ENCODE peak calls at places on chromosome 18, in nine cellular contexts. One of them, this sample, is unnamed.

GRCh38 chr18:50013363-50014138 is 181.4 kb downstream of the MYO5B start:
- DNase-seq in adrenal gland: no peak
- DNase-seq in heart left ventricle: no peak
- DNase-seq in uterus: no peak
- DNase-seq in A549: no peak
- DNase-seq in spleen: no peak
- DNase-seq in breast epithelium: no peak
- DNase-seq in body of pancreas: no peak
- DNase-seq in IMR-90: peak
- DNase-seq in this sample: no peak

GRCh38 chr18:394997-395383 is 105.5 kb downstream of the COLEC12 start:
- DNase-seq in adrenal gland: no peak
- DNase-seq in spleen: no peak
- DNase-seq in uterus: peak
- DNase-seq in heart left ventricle: no peak
- DNase-seq in IMR-90: peak
- DNase-seq in breast epithelium: no peak
- DNase-seq in A549: no peak
- DNase-seq in body of pancreas: peak
- DNase-seq in this sample: no peak

GRCh38 chr18:7633171-7633570 is 66.1 kb downstream of the PTPRM start:
- DNase-seq in A549: no peak
- DNase-seq in body of pancreas: no peak
- DNase-seq in uterus: no peak
- DNase-seq in spleen: no peak
- DNase-seq in IMR-90: no peak
- DNase-seq in adrenal gland: no peak
- DNase-seq in breast epithelium: no peak
- DNase-seq in heart left ventricle: no peak
- DNase-seq in this sample: no peak

GRCh38 chr18:69968073-69968472 is 20.4 kb upstream of the CD226 start:
- DNase-seq in adrenal gland: no peak
- DNase-seq in spleen: no peak
- DNase-seq in heart left ventricle: no peak
- DNase-seq in IMR-90: no peak
- DNase-seq in A549: no peak
- DNase-seq in body of pancreas: no peak
- DNase-seq in uterus: no peak
- DNase-seq in breast epithelium: no peak
- DNase-seq in this sample: no peak

GRCh38 chr18:2448565-2449151 is 122.6 kb downstream of the METTL4 start:
- DNase-seq in A549: no peak
- DNase-seq in adrenal gland: no peak
- DNase-seq in body of pancreas: no peak
- DNase-seq in IMR-90: no peak
- DNase-seq in breast epithelium: no peak
- DNase-seq in uterus: no peak
- DNase-seq in heart left ventricle: no peak
- DNase-seq in spleen: no peak
- DNase-seq in this sample: no peak

GRCh38 chr18:49744395-49744987 is 68.8 kb downstream of the ACAA2 start:
- DNase-seq in IMR-90: no peak
- DNase-seq in uterus: no peak
- DNase-seq in body of pancreas: no peak
- DNase-seq in adrenal gland: no peak
- DNase-seq in A549: no peak
- DNase-seq in heart left ventricle: no peak
- DNase-seq in breast epithelium: no peak
- DNase-seq in spleen: no peak
- DNase-seq in this sample: no peak

GRCh38 chr18:48676756-48677368 is 138.0 kb downstream of the CTIF start:
- DNase-seq in breast epithelium: no peak
- DNase-seq in uterus: peak
- DNase-seq in A549: peak
- DNase-seq in spleen: peak
- DNase-seq in adrenal gland: peak
- DNase-seq in body of pancreas: peak
- DNase-seq in IMR-90: peak
- DNase-seq in heart left ventricle: peak
- DNase-seq in this sample: peak

GRCh38 chr18:42183746-42184145 is 228.7 kb downstream of the PIK3C3 start:
- DNase-seq in adrenal gland: peak
- DNase-seq in IMR-90: peak
- DNase-seq in A549: peak
- DNase-seq in breast epithelium: no peak
- DNase-seq in spleen: no peak
- DNase-seq in body of pancreas: no peak
- DNase-seq in heart left ventricle: no peak
- DNase-seq in uterus: no peak
- DNase-seq in this sample: no peak

GRCh38 chr18:44149706-44150105 is 531.0 kb upstream of the SETBP1 start:
- DNase-seq in uterus: no peak
- DNase-seq in spleen: no peak
- DNase-seq in IMR-90: peak
- DNase-seq in A549: no peak
- DNase-seq in heart left ventricle: no peak
- DNase-seq in breast epithelium: no peak
- DNase-seq in body of pancreas: no peak
- DNase-seq in adrenal gland: no peak
- DNase-seq in this sample: no peak

GRCh38 chr18:1408331-1408835 is 503.7 kb downstream of the ADCYAP1 start:
- DNase-seq in adrenal gland: no peak
- DNase-seq in body of pancreas: no peak
- DNase-seq in breast epithelium: no peak
- DNase-seq in spleen: no peak
- DNase-seq in uterus: no peak
- DNase-seq in IMR-90: no peak
- DNase-seq in heart left ventricle: no peak
- DNase-seq in A549: no peak
- DNase-seq in this sample: no peak

GRCh38 chr18:68791801-68792200 is 6.1 kb upstream of the CCDC102B start:
- DNase-seq in adrenal gland: no peak
- DNase-seq in spleen: no peak
- DNase-seq in A549: no peak
- DNase-seq in breast epithelium: no peak
- DNase-seq in body of pancreas: no peak
- DNase-seq in IMR-90: peak
- DNase-seq in heart left ventricle: no peak
- DNase-seq in uterus: no peak
- DNase-seq in this sample: no peak

GRCh38 chr18:9102391-9103216 is at the start of gene NDUFV2:
- DNase-seq in heart left ventricle: peak
- DNase-seq in spleen: peak
- DNase-seq in A549: peak
- DNase-seq in breast epithelium: peak
- DNase-seq in uterus: peak
- DNase-seq in IMR-90: peak
- DNase-seq in body of pancreas: peak
- DNase-seq in adrenal gland: peak
- DNase-seq in this sample: peak
- TF ChIP-seq POLR2A in heart left ventricle: peak
- TF ChIP-seq POLR2A in spleen: no peak
- TF ChIP-seq POLR2A in A549: peak
- TF ChIP-seq POLR2A in breast epithelium: peak
- TF ChIP-seq POLR2A in uterus: peak
- TF ChIP-seq POLR2A in IMR-90: peak
- TF ChIP-seq POLR2A in body of pancreas: peak
- TF ChIP-seq POLR2A in adrenal gland: peak
- TF ChIP-seq POLR2A in this sample: peak

GRCh38 chr18:62389761-62390481 is 64.8 kb downstream of the TNFRSF11A start:
- DNase-seq in body of pancreas: no peak
- DNase-seq in spleen: no peak
- DNase-seq in A549: no peak
- DNase-seq in breast epithelium: no peak
- DNase-seq in uterus: no peak
- DNase-seq in IMR-90: no peak
- DNase-seq in heart left ventricle: no peak
- DNase-seq in adrenal gland: no peak
- DNase-seq in this sample: no peak
- H3K27ac ChIP-seq in body of pancreas: no peak
- H3K27ac ChIP-seq in spleen: no peak
- H3K27ac ChIP-seq in A549: peak
- H3K27ac ChIP-seq in breast epithelium: no peak
- H3K27ac ChIP-seq in uterus: no peak
- H3K27ac ChIP-seq in IMR-90: no peak
- H3K27ac ChIP-seq in heart left ventricle: no peak
- H3K27ac ChIP-seq in adrenal gland: no peak
- H3K27ac ChIP-seq in this sample: no peak

DNA sequence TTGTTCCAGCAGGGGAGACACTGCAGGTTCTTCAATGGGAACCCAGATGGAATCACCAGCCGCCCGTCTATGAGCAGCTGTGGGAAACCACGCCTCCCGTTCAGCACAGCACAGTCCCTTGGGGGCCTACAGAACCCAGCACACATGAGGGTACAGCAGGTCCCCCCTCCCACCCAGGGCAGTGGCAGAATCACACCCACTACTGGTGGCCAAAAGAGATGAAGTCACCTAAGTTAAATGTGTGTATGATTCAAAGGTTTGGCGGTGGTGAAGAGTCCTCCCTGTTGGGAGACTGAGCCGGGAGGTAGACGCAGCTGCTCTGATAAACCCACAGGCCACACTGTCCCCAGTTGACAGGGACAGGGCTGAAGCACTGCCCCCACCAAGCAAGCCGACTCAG is 44.3 kb downstream of the L3MBTL4 start:
- DNase-seq in spleen: no peak
- DNase-seq in uterus: no peak
- DNase-seq in A549: no peak
- DNase-seq in heart left ventricle: no peak
- DNase-seq in IMR-90: no peak
- DNase-seq in breast epithelium: no peak
- DNase-seq in adrenal gland: no peak
- DNase-seq in body of pancreas: no peak
- DNase-seq in this sample: no peak
- H3K4me3 ChIP-seq in spleen: no peak
- H3K4me3 ChIP-seq in uterus: no peak
- H3K4me3 ChIP-seq in A549: no peak
- H3K4me3 ChIP-seq in heart left ventricle: no peak
- H3K4me3 ChIP-seq in IMR-90: no peak
- H3K4me3 ChIP-seq in breast epithelium: no peak
- H3K4me3 ChIP-seq in adrenal gland: no peak
- H3K4me3 ChIP-seq in body of pancreas: no peak
- H3K4me3 ChIP-seq in this sample: no peak

DNA sequence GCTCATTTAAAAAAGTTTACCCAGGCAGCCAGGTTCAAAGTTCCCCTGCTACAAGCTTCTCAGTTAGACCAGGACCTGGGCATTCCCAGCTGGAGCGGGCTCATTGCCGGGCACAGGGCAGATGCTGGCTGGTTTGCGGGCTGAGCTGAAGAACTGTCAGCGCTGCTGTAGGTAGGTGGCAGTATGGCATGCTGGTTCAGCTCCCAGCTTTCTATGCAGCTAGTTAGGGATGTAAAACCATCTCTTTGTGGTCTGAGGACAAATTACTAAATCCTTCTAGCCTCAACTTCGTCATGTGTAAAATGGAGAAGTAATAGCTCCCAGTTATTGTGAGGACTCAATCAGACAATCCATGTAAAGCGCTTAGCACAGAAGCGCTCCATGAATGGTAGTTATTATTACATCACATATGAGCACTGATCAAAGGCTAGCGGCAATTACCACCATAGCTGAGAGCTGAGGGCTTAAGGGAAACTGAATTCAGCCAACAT is 2.4 kb upstream of the LDLRAD4 start:
- DNase-seq in A549: peak
- DNase-seq in spleen: no peak
- DNase-seq in body of pancreas: peak
- DNase-seq in breast epithelium: peak
- DNase-seq in IMR-90: peak
- DNase-seq in uterus: peak
- DNase-seq in heart left ventricle: peak
- DNase-seq in adrenal gland: peak
- DNase-seq in this sample: peak
- TF ChIP-seq POLR2A in A549: no peak
- TF ChIP-seq POLR2A in spleen: no peak
- TF ChIP-seq POLR2A in body of pancreas: peak
- TF ChIP-seq POLR2A in breast epithelium: no peak
- TF ChIP-seq POLR2A in IMR-90: no peak
- TF ChIP-seq POLR2A in uterus: no peak
- TF ChIP-seq POLR2A in heart left ventricle: no peak
- TF ChIP-seq POLR2A in adrenal gland: no peak
- TF ChIP-seq POLR2A in this sample: no peak

GRCh38 chr18:76613058-76613457 is 118.0 kb upstream of the ZNF516 start:
- DNase-seq in body of pancreas: no peak
- DNase-seq in uterus: no peak
- DNase-seq in IMR-90: no peak
- DNase-seq in A549: no peak
- DNase-seq in breast epithelium: no peak
- DNase-seq in spleen: no peak
- DNase-seq in heart left ventricle: no peak
- DNase-seq in adrenal gland: no peak
- DNase-seq in this sample: no peak

GRCh38 chr18:76610012-76610411 is 115.0 kb upstream of the ZNF516 start:
- DNase-seq in breast epithelium: no peak
- DNase-seq in A549: no peak
- DNase-seq in IMR-90: no peak
- DNase-seq in uterus: no peak
- DNase-seq in body of pancreas: no peak
- DNase-seq in spleen: no peak
- DNase-seq in heart left ventricle: no peak
- DNase-seq in adrenal gland: no peak
- DNase-seq in this sample: no peak

GRCh38 chr18:76615065-76615733 is 120.2 kb upstream of the ZNF516 start:
- DNase-seq in heart left ventricle: no peak
- DNase-seq in breast epithelium: no peak
- DNase-seq in A549: no peak
- DNase-seq in spleen: no peak
- DNase-seq in uterus: no peak
- DNase-seq in IMR-90: peak
- DNase-seq in adrenal gland: no peak
- DNase-seq in body of pancreas: no peak
- DNase-seq in this sample: no peak

GRCh38 chr18:76613721-76614120 is 118.7 kb upstream of the ZNF516 start:
- DNase-seq in IMR-90: no peak
- DNase-seq in adrenal gland: no peak
- DNase-seq in heart left ventricle: no peak
- DNase-seq in breast epithelium: no peak
- DNase-seq in uterus: no peak
- DNase-seq in body of pancreas: no peak
- DNase-seq in A549: no peak
- DNase-seq in spleen: no peak
- DNase-seq in this sample: no peak

DNA sequence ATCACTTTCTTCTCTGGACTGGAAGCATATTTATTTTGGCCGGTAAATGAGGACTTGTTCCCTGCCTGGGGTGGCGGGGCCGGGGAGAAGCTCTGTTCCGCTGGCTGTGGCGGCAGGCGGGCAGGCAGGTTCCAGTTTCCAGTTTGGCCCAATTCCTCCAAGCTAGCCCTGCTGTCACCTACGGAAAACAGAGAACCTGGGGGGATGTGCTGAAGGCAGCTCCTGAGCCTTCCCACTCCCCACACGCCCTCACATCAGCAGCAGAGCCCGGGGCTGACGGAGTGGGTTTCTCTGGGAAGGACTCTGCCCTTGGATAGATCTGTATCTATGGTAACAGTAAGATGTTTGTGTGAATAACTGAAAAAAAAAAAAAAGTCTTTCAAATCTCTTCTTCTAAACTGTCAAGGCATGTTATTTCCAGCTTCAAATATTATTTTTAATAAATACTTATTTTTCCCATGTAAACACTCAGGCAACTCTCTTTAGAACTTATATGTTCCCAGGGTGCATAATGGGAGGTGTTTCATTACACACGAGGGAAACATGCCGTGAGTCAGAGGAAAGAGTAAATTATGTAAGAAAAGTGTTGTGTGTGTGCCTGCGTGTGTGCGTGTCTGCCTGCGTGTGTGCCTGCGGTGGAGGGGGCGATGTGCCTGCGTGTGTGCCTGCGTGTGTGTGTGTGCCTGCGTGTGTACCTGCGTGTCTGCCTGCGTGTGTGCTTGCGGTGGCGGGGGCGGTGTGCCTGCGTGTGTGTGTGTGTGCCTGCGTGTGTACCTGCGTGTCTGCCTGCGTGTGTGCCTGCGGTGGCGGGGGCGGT is 116.1 kb upstream of the ZNF516 start:
- DNase-seq in body of pancreas: no peak
- DNase-seq in heart left ventricle: no peak
- DNase-seq in uterus: no peak
- DNase-seq in breast epithelium: no peak
- DNase-seq in adrenal gland: no peak
- DNase-seq in A549: no peak
- DNase-seq in spleen: no peak
- DNase-seq in IMR-90: peak
- DNase-seq in this sample: peak
- H3K27ac ChIP-seq in body of pancreas: no peak
- H3K27ac ChIP-seq in heart left ventricle: no peak
- H3K27ac ChIP-seq in uterus: no peak
- H3K27ac ChIP-seq in breast epithelium: no peak
- H3K27ac ChIP-seq in adrenal gland: no peak
- H3K27ac ChIP-seq in A549: no peak
- H3K27ac ChIP-seq in spleen: no peak
- H3K27ac ChIP-seq in IMR-90: no peak
- H3K27ac ChIP-seq in this sample: no peak

This sample was measured in testis.